ENCODE peak calls at places on chromosomes 13 and 19, in five cellular contexts. V is AG04449; L is GF-D8; F is cerebellar nuclear complex; Z is activated naive CD8-positive, alpha-beta T cell treated with anti-CD3 and anti-CD28 coated beads, Interleukin-2, amount 50 U/mL, for 24 hours. T is an unnamed sample.

GRCh38 chr19:17681505-17682125 is 6.5 kb downstream of the UNC13A start:
- DNase-seq in F (no peak), Z (peak), L (no peak), V (no peak), T (peak)

GRCh38 chr13:75774176-75774575 is 138.0 kb downstream of the LMO7 start:
- DNase-seq in Z (no peak), V (no peak), F (no peak), L (no peak), T (peak)

GRCh38 chr13:74979703-74980102 is 502.3 kb downstream of the TBC1D4 start:
- DNase-seq in F (no peak), L (no peak), Z (no peak), V (no peak), T (no peak)

GRCh38 chr13:39816936-39817335 is 161.5 kb downstream of the COG6 start:
- DNase-seq in F (no peak), V (no peak), Z (no peak), L (no peak), T (no peak)

GRCh38 chr19:40542197-40542859 is 34.3 kb upstream of the SHKBP1 start:
- DNase-seq in L (no peak), Z (no peak), F (peak), V (no peak), T (peak)

GRCh38 chr13:102596147-102597028 is at the start of gene TPP2:
- DNase-seq in Z (peak), L (peak), V (peak), F (peak), T (peak)

GRCh38 chr13:43346427-43346826 is 323.0 kb downstream of the DNAJC15 start:
- DNase-seq in Z (no peak), F (no peak), L (no peak), V (no peak), T (no peak)

GRCh38 chr19:2039959-2040646 is 10.9 kb downstream of the MKNK2 start:
- DNase-seq in F (no peak), Z (no peak), V (no peak), L (no peak), T (no peak)

GRCh38 chr13:111283991-111284390 is 36.5 kb upstream of the TEX29 start:
- DNase-seq in F (no peak), L (no peak), V (no peak), Z (no peak), T (no peak)

GRCh38 chr19:48735031-48735615 is 5.3 kb downstream of the RASIP1 start:
- DNase-seq in L (no peak), F (no peak), V (no peak), Z (no peak), T (no peak)

GRCh38 chr13:30396434-30397075 is 25.7 kb upstream of the UBE2L5 start:
- DNase-seq in V (no peak), L (no peak), F (no peak), Z (no peak), T (peak)

GRCh38 chr19:9857920-9858746 is 23.0 kb downstream of the PIN1 start:
- DNase-seq in F (no peak), L (peak), V (no peak), Z (no peak), T (no peak)

GRCh38 chr19:1144741-1145140 is 29.3 kb downstream of the SBNO2 start:
- DNase-seq in F (no peak), Z (no peak), L (no peak), V (no peak), T (no peak)

GRCh38 chr19:4057913-4058695 is 8.6 kb downstream of the ZBTB7A start:
- DNase-seq in L (no peak), V (no peak), Z (peak), F (no peak), T (peak)

GRCh38 chr19:57803594-57804325 is 11.0 kb downstream of the ZNF552 start:
- DNase-seq in F (no peak), V (peak), Z (no peak), L (peak), T (peak)

GRCh38 chr13:93338030-93338429 is 111.4 kb downstream of the GPC6 start:
- DNase-seq in V (no peak), Z (no peak), F (no peak), L (no peak), T (no peak)

GRCh38 chr19:35703343-35703742 is 1.0 kb upstream of the ZBTB32 start:
- DNase-seq in V (no peak), Z (no peak), F (no peak), L (no peak), T (no peak)

GRCh38 chr13:85411608-85412007 is 387.6 kb downstream of the SLITRK6 start:
- DNase-seq in Z (no peak), V (no peak), L (no peak), F (no peak), T (peak)

GRCh38 chr19:18603255-18603957 is 3.2 kb downstream of the CRLF1 start:
- DNase-seq in L (no peak), F (no peak), Z (no peak), V (no peak), T (no peak)

GRCh38 chr13:106847049-106847448 is 279.1 kb upstream of the ARGLU1 start:
- DNase-seq in V (no peak), F (no peak), L (no peak), Z (no peak), T (no peak)

GRCh38 chr13:26896986-26897668 is 136.5 kb upstream of the GPR12 start:
- DNase-seq in F (no peak), V (no peak), Z (no peak), L (no peak), T (no peak)

GRCh38 chr19:51490676-51491075 is 10.9 kb downstream of the SIGLEC12 start:
- DNase-seq in F (no peak), V (no peak), L (no peak), Z (no peak), T (no peak)

GRCh38 chr13:75101997-75102720 is 379.8 kb downstream of the TBC1D4 start:
- DNase-seq in F (no peak), Z (no peak), L (no peak), V (no peak), T (peak)

GRCh38 chr13:20512042-20512683 is 13.5 kb downstream of the CRYL1 start:
- DNase-seq in Z (no peak), L (no peak), F (no peak), V (no peak), T (no peak)

GRCh38 chr19:15507068-15508034 is 974 bp upstream of the CYP4F22 start:
- DNase-seq in F (no peak), L (no peak), V (no peak), Z (no peak), T (no peak)

GRCh38 chr19:34402074-34402600 is 2.1 kb upstream of the PDCD2L start:
- DNase-seq in Z (no peak), L (no peak), V (no peak), F (no peak), T (no peak)

GRCh38 chr19:49690656-49691242 is at the start of gene CPT1C:
- DNase-seq in Z (peak), F (peak), L (no peak), V (no peak), T (peak)

GRCh38 chr13:20116213-20116612 is 44.6 kb downstream of the GJA3 start:
- DNase-seq in L (no peak), F (no peak), Z (no peak), V (no peak), T (no peak)

GRCh38 chr19:54502518-54503048 is at the start of gene LAIR2:
- DNase-seq in V (no peak), Z (peak), F (no peak), L (no peak), T (no peak)

GRCh38 chr13:101127741-101128353 is 288.5 kb downstream of the NALCN start:
- DNase-seq in Z (peak), F (no peak), L (no peak), V (no peak), T (peak)

GRCh38 chr13:111622051-111622531 is 301.6 kb downstream of the TEX29 start:
- DNase-seq in L (no peak), Z (no peak), V (no peak), F (no peak), T (no peak)

GRCh38 chr19:48681127-48681470 is 8.3 kb upstream of the NTN5 start:
- DNase-seq in Z (no peak), F (no peak), L (peak), V (no peak), T (peak)

GRCh38 chr13:74325106-74325505 is 190.9 kb upstream of the KLF12 start:
- DNase-seq in Z (no peak), L (no peak), F (no peak), V (peak), T (peak)

GRCh38 chr13:23598371-23598770 is 28.2 kb downstream of the TNFRSF19 start:
- DNase-seq in F (no peak), Z (no peak), L (no peak), V (no peak), T (peak)

GRCh38 chr19:10817291-10818038 is 18.5 kb downstream of the TMED1 start:
- DNase-seq in L (no peak), Z (no peak), F (no peak), V (peak), T (peak)

GRCh38 chr19:858868-859843 is at the start of gene CFD:
- DNase-seq in F (no peak), V (no peak), L (peak), Z (no peak), T (no peak)

GRCh38 chr13:60162096-60162495 is 1.6 kb downstream of the DIAPH3 start:
- DNase-seq in L (no peak), F (no peak), V (no peak), Z (no peak), T (peak)

GRCh38 chr19:46849610-46850009 is 1.0 kb downstream of the AP2S1 start:
- DNase-seq in V (no peak), L (no peak), Z (no peak), F (no peak), T (no peak)

GRCh38 chr19:11196406-11197287 is 698 bp downstream of the KANK2 start:
- DNase-seq in L (no peak), V (no peak), Z (no peak), F (no peak), T (peak)

GRCh38 chr13:75481176-75482069 is 546 bp downstream of the TBC1D4 start:
- DNase-seq in L (peak), V (no peak), Z (peak), F (no peak), T (no peak)

T was measured in IMR-90.